ENCODE peak calls at places on chromosomes 3 and 15, in ten cellular contexts. A is T-cell; M is effector memory CD4-positive, alpha-beta T cell; D is NCI-H1694 treated with DMSO at 0.1 percent for 48 hours; C is substantia nigra; Y is lung; P is AG04449; N is endothelial cell of umbilical vein; X is HFFc6; S is mesenteric fat pad. Q is an unnamed sample.

GRCh38 chr3:53845103-53845880 is 927 bp downstream of the CHDH start:
- DNase-seq in X (no peak), P (no peak), N (peak), M (no peak), D (no peak), Y (peak), A (no peak), C (peak), S (no peak), Q (no peak)

GRCh38 chr15:58222698-58223097 is 84.5 kb downstream of the AQP9 start:
- DNase-seq in N (peak), P (no peak), A (no peak), M (no peak), D (no peak), S (no peak), C (no peak), X (peak), Y (no peak), Q (no peak)

GRCh38 chr3:36524560-36524959 is 144.3 kb downstream of the STAC start:
- DNase-seq in P (no peak), S (no peak), X (no peak), D (no peak), N (no peak), M (no peak), A (no peak), Y (no peak), C (no peak), Q (peak)

GRCh38 chr15:57667171-57667924 is 39.2 kb upstream of the POLR2M start:
- DNase-seq in M (no peak), D (no peak), N (peak), X (peak), P (peak), S (no peak), Y (no peak), C (no peak), A (no peak), Q (no peak)

GRCh38 chr15:100596792-100597191 is 5.2 kb downstream of the LINS1 start:
- DNase-seq in A (peak), N (no peak), P (no peak), M (peak), D (no peak), S (no peak), X (no peak), Y (peak), C (no peak), Q (no peak)

GRCh38 chr3:109081746-109082510 is 36.0 kb downstream of the MORC1 start:
- DNase-seq in N (peak), M (no peak), C (no peak), A (no peak), D (no peak), X (peak), Y (no peak), P (no peak), S (no peak), Q (no peak)

GRCh38 chr3:112752092-112752512 is 94.6 kb downstream of the CD200R1L start:
- DNase-seq in Y (no peak), X (no peak), D (no peak), C (no peak), A (no peak), M (no peak), N (no peak), S (no peak), P (no peak), Q (no peak)

GRCh38 chr3:107522510-107523360 is at the start of gene BBX:
- DNase-seq in Y (peak), S (peak), X (peak), A (peak), D (peak), C (peak), P (peak), N (peak), M (peak), Q (peak)

GRCh38 chr3:42746455-42747450 is 26.3 kb downstream of the CCDC13 start:
- DNase-seq in P (no peak), S (peak), X (no peak), Y (no peak), C (no peak), A (no peak), N (no peak), M (no peak), D (no peak), Q (peak)

GRCh38 chr15:67882487-67883227 is 42.8 kb upstream of the RNU6-1 start:
- DNase-seq in M (no peak), P (no peak), X (no peak), S (no peak), Y (no peak), D (no peak), A (no peak), C (no peak), N (no peak), Q (peak)

GRCh38 chr3:49879721-49880120 is 10.0 kb upstream of the CAMKV start:
- DNase-seq in P (no peak), X (no peak), S (no peak), Y (no peak), A (no peak), D (no peak), M (no peak), C (no peak), N (no peak), Q (no peak)

GRCh38 chr3:32106929-32107362 is 526 bp downstream of the GPD1L start:
- DNase-seq in Y (peak), A (no peak), S (no peak), D (no peak), X (no peak), C (peak), N (no peak), P (no peak), M (no peak), Q (no peak)

GRCh38 chr15:80118956-80119355 is 33.8 kb upstream of the FAH start:
- DNase-seq in C (no peak), P (no peak), X (no peak), D (peak), N (no peak), Y (no peak), S (no peak), A (no peak), M (no peak), Q (no peak)

GRCh38 chr15:100726070-100726420 is 123.7 kb downstream of the ASB7 start:
- DNase-seq in N (no peak), S (no peak), M (no peak), X (no peak), D (no peak), P (no peak), A (no peak), Y (peak), C (no peak), Q (peak)

GRCh38 chr3:171873561-171873960 is 30.4 kb downstream of the TMEM212 start:
- DNase-seq in S (no peak), M (no peak), Y (no peak), C (no peak), P (no peak), X (peak), A (no peak), N (peak), D (no peak), Q (peak)

GRCh38 chr3:146067048-146067447 is 93.9 kb downstream of the PLOD2 start:
- DNase-seq in C (no peak), M (no peak), P (peak), S (no peak), X (peak), D (no peak), A (no peak), N (no peak), Y (no peak), Q (no peak)